ENCODE peak calls at places on chromosome 11, in seven cellular contexts. X is OCI-LY7, A is HCT116, D is PC-3, R is GM23248, F is SK-N-SH, I is MM.1S. E is an unnamed sample.
A peak's percentile ranks its signal among the peaks of the same experiment; 100 is the strongest.

GRCh38 chr11:86591631-86592030 is 80.8 kb downstream of the ME3 start:
- DNase-seq in X (no peak), D (no peak), F (no peak), R (no peak), I (no peak), A (no peak), E (no peak)

GRCh38 chr11:107473797-107474196 is 16.2 kb upstream of the CWF19L2 start:
- DNase-seq in A (no peak), R (no peak), F (no peak), I (no peak), X (no peak), D (no peak), E (no peak)

GRCh38 chr11:83280256-83280655 is 5.9 kb downstream of the CCDC90B start:
- DNase-seq in R (no peak), F (no peak), I (no peak), X (no peak), D (no peak), A (no peak), E (no peak)

GRCh38 chr11:65432686-65433582 is 10.3 kb downstream of the NEAT1 start:
- DNase-seq in D (peak; percentile 62), I (peak; percentile 37), F (no peak), A (no peak), R (peak; percentile 62), X (peak; percentile 72), E (peak; percentile 70)

GRCh38 chr11:93143800-93144199 is 54.0 kb downstream of the SLC36A4 start:
- DNase-seq in R (no peak), A (no peak), D (no peak), F (no peak), I (no peak), X (no peak), E (no peak)

GRCh38 chr11:13033760-13034533 is 24.8 kb downstream of the RASSF10 start:
- DNase-seq in R (no peak), I (no peak), A (no peak), X (no peak), D (no peak), F (peak; percentile 34), E (no peak)

GRCh38 chr11:70272009-70272408 is 1.5 kb downstream of the PPFIA1 start:
- DNase-seq in I (no peak), F (no peak), D (no peak), R (no peak), X (no peak), A (no peak), E (no peak)

GRCh38 chr11:134037093-134037908 is 31.6 kb upstream of the JAM3 start:
- DNase-seq in R (peak; percentile 83), F (peak; percentile 84), D (peak; percentile 27), X (no peak), I (no peak), A (no peak), E (peak; percentile 76)

GRCh38 chr11:31246451-31247165 is 122.9 kb downstream of the DCDC1 start:
- DNase-seq in R (peak; percentile 34), D (no peak), I (no peak), F (no peak), A (no peak), X (no peak), E (no peak)

GRCh38 chr11:92489831-92490399 is 265.3 kb downstream of the FAT3 start:
- DNase-seq in X (no peak), D (no peak), A (no peak), I (no peak), F (peak; percentile 9), R (no peak), E (no peak)

DNA sequence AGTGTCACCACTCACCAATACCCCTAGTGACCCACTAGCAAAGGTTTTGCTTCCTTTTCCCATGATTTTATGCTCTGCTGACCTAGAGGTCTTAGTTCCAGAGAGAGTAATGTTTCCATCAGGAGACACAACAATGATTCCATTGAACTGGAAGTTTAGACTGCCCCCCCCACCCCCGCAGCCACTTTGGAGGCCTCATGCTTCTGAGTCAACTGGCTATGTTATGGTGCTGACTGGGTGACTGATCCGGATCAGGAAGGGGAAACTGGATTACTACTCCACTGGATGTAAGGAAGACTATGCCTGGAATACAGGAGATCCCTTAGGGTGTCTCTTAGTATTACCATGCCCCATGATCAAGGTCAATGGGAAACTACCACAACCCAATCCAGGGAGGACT is 633.6 kb downstream of the OPCML start:
- DNase-seq in D (no peak), X (no peak), F (no peak), I (no peak), A (no peak), R (no peak), E (no peak)
- H3K9me2 ChIP-seq in D (no peaks in the 10 kb centered on the region), X (no peaks in the 10 kb centered on the region), F (no peaks in the 10 kb centered on the region), I (no peaks in the 10 kb centered on the region), A (no peaks in the 10 kb centered on the region), R (no peaks in the 10 kb centered on the region), E (no peaks in the 10 kb centered on the region)

GRCh38 chr11:119434531-119435330 is 11.8 kb upstream of the THY1 start:
- DNase-seq in F (no peak), D (no peak), I (no peak), R (peak; percentile 46), A (no peak), X (no peak), E (peak; percentile 79)

GRCh38 chr11:119432484-119433368 is 9.8 kb upstream of the THY1 start:
- DNase-seq in I (no peak), R (peak; percentile 91), A (no peak), D (peak; percentile 68), X (no peak), F (peak; percentile 56), E (peak; percentile 49)

GRCh38 chr11:119427279-119427678 is 4.3 kb upstream of the THY1 start:
- DNase-seq in F (no peak), A (no peak), R (peak; percentile 37), D (no peak), X (no peak), I (no peak), E (no peak)

GRCh38 chr11:119433369-119433749 is 10.4 kb upstream of the THY1 start:
- DNase-seq in I (no peak), A (no peak), D (peak; percentile 86), X (no peak), R (peak; percentile 89), F (no peak), E (peak; percentile 44)

GRCh38 chr11:119431523-119431922 is 8.6 kb upstream of the THY1 start:
- DNase-seq in D (no peak), R (no peak), A (no peak), X (no peak), I (no peak), F (no peak), E (no peak)
- H3K9me2 ChIP-seq in D (no peaks in the 10 kb centered on the region), R (no peaks in the 10 kb centered on the region), A (no peaks in the 10 kb centered on the region), X (no peaks in the 10 kb centered on the region), I (no peaks in the 10 kb centered on the region), F (no peaks in the 10 kb centered on the region), E (no peaks in the 10 kb centered on the region)

DNA sequence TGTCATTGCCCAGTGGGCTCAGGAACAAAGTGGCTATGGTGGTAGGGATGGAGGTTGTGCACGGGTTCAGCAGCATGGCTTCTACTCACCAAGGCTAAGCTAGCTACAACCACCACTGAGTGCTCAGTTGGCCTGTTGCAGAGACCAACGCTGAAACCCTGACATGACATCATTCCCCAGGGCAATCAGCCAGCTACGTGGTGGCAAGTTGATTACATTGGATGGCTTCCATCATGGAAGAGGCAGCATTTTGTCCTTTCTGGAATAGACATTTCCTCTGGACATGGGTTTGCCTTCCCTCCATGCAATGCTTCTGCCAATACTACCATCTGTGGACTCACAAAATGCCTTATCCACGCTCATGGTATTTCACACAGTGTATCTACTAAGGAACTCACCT is 634.3 kb downstream of the OPCML start:
- DNase-seq in D (no peak), R (no peak), F (no peak), I (no peak), A (no peak), X (no peak), E (no peak)
- H3K9me2 ChIP-seq in D (no peaks in the 10 kb centered on the region), R (no peaks in the 10 kb centered on the region), F (no peaks in the 10 kb centered on the region), I (no peaks in the 10 kb centered on the region), A (no peaks in the 10 kb centered on the region), X (no peaks in the 10 kb centered on the region), E (no peaks in the 10 kb centered on the region)

GRCh38 chr11:127506647-127507046 is 506.1 kb upstream of the KIRREL3 start:
- DNase-seq in X (no peak), A (no peak), R (no peak), F (no peak), I (no peak), D (no peak), E (no peak)
- H3K9me2 ChIP-seq in X (no peaks in the 10 kb centered on the region), A (no peaks in the 10 kb centered on the region), R (no peaks in the 10 kb centered on the region), F (peaks cover 5% of the 10 kb centered on the region), I (no peaks in the 10 kb centered on the region), D (no peaks in the 10 kb centered on the region), E (no peaks in the 10 kb centered on the region)

GRCh38 chr11:74398244-74399159 is at the start of gene PGM2L1:
- DNase-seq in D (peak; percentile 97), R (peak; percentile 97), I (peak; percentile 93), A (peak; percentile 88), F (peak; percentile 93), X (peak; percentile 93), E (peak; percentile 96)
- H3K9me2 ChIP-seq in D (no peaks in the 10 kb centered on the region), R (no peaks in the 10 kb centered on the region), I (no peaks in the 10 kb centered on the region), A (no peaks in the 10 kb centered on the region), F (no peaks in the 10 kb centered on the region), X (no peaks in the 10 kb centered on the region), E (no peaks in the 10 kb centered on the region)